ENCODE peak calls at places on chromosome 14, in four cellular contexts. One of them, this sample, is unnamed.

GRCh38 chr14:77051101-77051500 is 22.6 kb upstream of the IRF2BPL start:
- DNase-seq in OCI-M1: no peak
- DNase-seq in anterior cingulate cortex: peak
- DNase-seq in WERI-Rb-1: no peak
- DNase-seq in this sample: peak

GRCh38 chr14:99647407-99647806 is 2.5 kb downstream of the HHIPL1 start:
- DNase-seq in anterior cingulate cortex: no peak
- DNase-seq in OCI-M1: no peak
- DNase-seq in WERI-Rb-1: peak
- DNase-seq in this sample: no peak

GRCh38 chr14:68569970-68570409 is 222.9 kb downstream of the ZFP36L1 start:
- DNase-seq in OCI-M1: no peak
- DNase-seq in anterior cingulate cortex: no peak
- DNase-seq in WERI-Rb-1: no peak
- DNase-seq in this sample: no peak

GRCh38 chr14:71662291-71662790 is 269.9 kb upstream of the RGS6 start:
- DNase-seq in WERI-Rb-1: no peak
- DNase-seq in anterior cingulate cortex: no peak
- DNase-seq in OCI-M1: no peak
- DNase-seq in this sample: no peak

GRCh38 chr14:55583942-55584468 is 4.0 kb downstream of the KTN1 start:
- DNase-seq in OCI-M1: peak
- DNase-seq in WERI-Rb-1: no peak
- DNase-seq in anterior cingulate cortex: no peak
- DNase-seq in this sample: no peak

GRCh38 chr14:105126970-105127307 is 41.6 kb downstream of the JAG2 start:
- DNase-seq in OCI-M1: no peak
- DNase-seq in anterior cingulate cortex: no peak
- DNase-seq in WERI-Rb-1: no peak
- DNase-seq in this sample: peak

GRCh38 chr14:32408018-32408417 is 78.9 kb downstream of the AKAP6 start:
- DNase-seq in OCI-M1: no peak
- DNase-seq in WERI-Rb-1: no peak
- DNase-seq in anterior cingulate cortex: peak
- DNase-seq in this sample: no peak

GRCh38 chr14:68476212-68476964 is 316.5 kb downstream of the ZFP36L1 start:
- DNase-seq in WERI-Rb-1: no peak
- DNase-seq in OCI-M1: no peak
- DNase-seq in anterior cingulate cortex: no peak
- DNase-seq in this sample: peak

GRCh38 chr14:29339491-29339890 is 572.9 kb downstream of the FOXG1 start:
- DNase-seq in anterior cingulate cortex: no peak
- DNase-seq in OCI-M1: no peak
- DNase-seq in WERI-Rb-1: no peak
- DNase-seq in this sample: no peak

GRCh38 chr14:100554082-100554677 is 33.0 kb downstream of the BEGAIN start:
- DNase-seq in OCI-M1: peak
- DNase-seq in anterior cingulate cortex: no peak
- DNase-seq in WERI-Rb-1: peak
- DNase-seq in this sample: no peak

GRCh38 chr14:54132485-54132884 is 175.9 kb upstream of the BMP4 start:
- DNase-seq in anterior cingulate cortex: no peak
- DNase-seq in WERI-Rb-1: no peak
- DNase-seq in OCI-M1: no peak
- DNase-seq in this sample: no peak

GRCh38 chr14:51333901-51334432 is 93.9 kb downstream of the TMX1 start:
- DNase-seq in OCI-M1: no peak
- DNase-seq in anterior cingulate cortex: no peak
- DNase-seq in WERI-Rb-1: no peak
- DNase-seq in this sample: no peak

GRCh38 chr14:50678163-50678562 is 10.1 kb upstream of the SAV1 start:
- DNase-seq in WERI-Rb-1: no peak
- DNase-seq in OCI-M1: no peak
- DNase-seq in anterior cingulate cortex: no peak
- DNase-seq in this sample: no peak

GRCh38 chr14:21200752-21201461 is 45.0 kb upstream of the OR5AU1 start:
- DNase-seq in OCI-M1: no peak
- DNase-seq in anterior cingulate cortex: no peak
- DNase-seq in WERI-Rb-1: no peak
- DNase-seq in this sample: no peak

GRCh38 chr14:33564774-33565630 is 385.9 kb downstream of the EGLN3 start:
- DNase-seq in OCI-M1: peak
- DNase-seq in anterior cingulate cortex: no peak
- DNase-seq in WERI-Rb-1: no peak
- DNase-seq in this sample: no peak

GRCh38 chr14:103688441-103688840 is 26.8 kb downstream of the XRCC3 start:
- DNase-seq in WERI-Rb-1: no peak
- DNase-seq in OCI-M1: no peak
- DNase-seq in anterior cingulate cortex: no peak
- DNase-seq in this sample: no peak

GRCh38 chr14:101561897-101562490 is 699 bp downstream of the DIO3 start:
- DNase-seq in anterior cingulate cortex: no peak
- DNase-seq in OCI-M1: no peak
- DNase-seq in WERI-Rb-1: no peak
- DNase-seq in this sample: no peak

GRCh38 chr14:24286996-24287395 is 12.6 kb downstream of the DHRS1 start:
- DNase-seq in anterior cingulate cortex: no peak
- DNase-seq in WERI-Rb-1: no peak
- DNase-seq in OCI-M1: no peak
- DNase-seq in this sample: no peak

GRCh38 chr14:21071225-21072041 is 1.3 kb downstream of the ARHGEF40 start:
- DNase-seq in OCI-M1: peak
- DNase-seq in anterior cingulate cortex: peak
- DNase-seq in WERI-Rb-1: peak
- DNase-seq in this sample: peak

GRCh38 chr14:89093083-89093482 is 268.6 kb downstream of the TTC8 start:
- DNase-seq in OCI-M1: no peak
- DNase-seq in anterior cingulate cortex: no peak
- DNase-seq in WERI-Rb-1: no peak
- DNase-seq in this sample: no peak

GRCh38 chr14:99436247-99437180 is 44.1 kb downstream of the SETD3 start:
- DNase-seq in anterior cingulate cortex: no peak
- DNase-seq in OCI-M1: no peak
- DNase-seq in WERI-Rb-1: no peak
- DNase-seq in this sample: no peak

This sample was measured in tibial artery.